ENCODE peak calls at places on chromosomes 6 and 20, in five cellular contexts. E is neural progenitor cell, V is PC-3, S is A673, N is small intestine. W is an unnamed sample.

GRCh38 chr6:64437996-64438395 is 802.4 kb downstream of the PHF3 start:
- DNase-seq in S (no peak), E (no peak), V (no peak), N (no peak), W (no peak)

GRCh38 chr6:5850848-5851255 is 155.9 kb downstream of the NRN1 start:
- DNase-seq in N (peak; percentile 27), V (no peak), E (peak; percentile 95), S (no peak), W (no peak)

GRCh38 chr6:106746660-106747059 is 117.3 kb downstream of the QRSL1 start:
- DNase-seq in S (no peak), V (peak; percentile 93), E (no peak), N (no peak), W (peak; percentile 32)

GRCh38 chr6:11142296-11143027 is 30.9 kb upstream of the ERVFRD-1 start:
- DNase-seq in E (no peak), S (no peak), N (no peak), V (peak; percentile 35), W (no peak)

GRCh38 chr20:33433465-33433864 is 10.1 kb downstream of the SNTA1 start:
- DNase-seq in V (no peak), S (no peak), E (no peak), N (no peak), W (no peak)

GRCh38 chr6:118860880-118861279 is 33.1 kb upstream of the ASF1A start:
- DNase-seq in N (no peak), V (no peak), S (no peak), E (no peak), W (no peak)

GRCh38 chr6:128239146-128239545 is 281.3 kb downstream of the PTPRK start:
- DNase-seq in N (no peak), E (no peak), S (no peak), V (no peak), W (no peak)

GRCh38 chr6:119541132-119541905 is 191.8 kb upstream of the MAN1A1 start:
- DNase-seq in E (no peak), N (peak; percentile 7), V (peak; percentile 91), S (peak; percentile 48), W (peak; percentile 32)

GRCh38 chr6:45586216-45587171 is 208.8 kb upstream of the SUPT3H start:
- DNase-seq in N (no peak), E (peak; percentile 11), S (peak; percentile 18), V (peak; percentile 79), W (peak; percentile 43)

GRCh38 chr20:50554694-50555579 is 44.8 kb downstream of the PTPN1 start:
- DNase-seq in V (no peak), N (no peak), S (no peak), E (no peak), W (no peak)

GRCh38 chr6:115643762-115644161 is 416.9 kb downstream of the FRK start:
- DNase-seq in V (peak; percentile 66), N (no peak), S (peak; percentile 4), E (no peak), W (peak; percentile 43)

GRCh38 chr6:20424679-20425078 is 23.0 kb downstream of the E2F3 start:
- DNase-seq in V (no peak), N (peak; percentile 41), S (no peak), E (no peak), W (no peak)

GRCh38 chr6:47464052-47464451 is 13.5 kb upstream of the CD2AP start:
- DNase-seq in E (no peak), N (no peak), V (peak; percentile 92), S (no peak), W (no peak)

GRCh38 chr6:166411271-166411670 is 28.5 kb upstream of the MPC1 start:
- DNase-seq in N (no peak), V (no peak), E (no peak), S (no peak), W (no peak)

GRCh38 chr6:109194770-109195169 is 99.5 kb downstream of the CEP57L1 start:
- DNase-seq in N (peak; percentile 20), E (no peak), V (no peak), S (no peak), W (no peak)

GRCh38 chr6:156791261-156791850 is 14.2 kb downstream of the ARID1B start:
- DNase-seq in V (no peak), N (peak; percentile 80), E (peak; percentile 13), S (peak; percentile 52), W (no peak)

GRCh38 chr6:37987008-37987407 is 167.5 kb downstream of the ZFAND3 start:
- DNase-seq in S (no peak), V (peak; percentile 21), N (no peak), E (no peak), W (no peak)
- H3K4me1 ChIP-seq in S (peaks cover 34% of the 10 kb centered on the region), V (peaks cover 11% of the 10 kb centered on the region), N (peaks cover 3% of the 10 kb centered on the region), E (peaks cover 30% of the 10 kb centered on the region), W (peaks cover 20% of the 10 kb centered on the region)

GRCh38 chr6:125285936-125286335 is 15.8 kb downstream of the HDDC2 start:
- DNase-seq in S (no peak), E (no peak), V (no peak), N (no peak), W (no peak)
- H3K36me3 ChIP-seq in S (peaks cover 24% of the 10 kb centered on the region), E (peaks cover 23% of the 10 kb centered on the region), V (peaks cover 11% of the 10 kb centered on the region), N (peaks cover 2% of the 10 kb centered on the region), W (peaks cover 30% of the 10 kb centered on the region)

GRCh38 chr6:52509281-52510212 is 67.3 kb downstream of the TRAM2 start:
- DNase-seq in S (peak; percentile 87), V (no peak), N (no peak), E (no peak), W (no peak)

GRCh38 chr6:52510213-52510562 is 66.7 kb downstream of the TRAM2 start:
- DNase-seq in S (peak; percentile 69), V (no peak), N (no peak), E (no peak), W (no peak)

GRCh38 chr6:52507557-52508260 is 69.2 kb downstream of the TRAM2 start:
- DNase-seq in E (no peak), V (peak; percentile 35), S (no peak), N (no peak), W (no peak)

GRCh38 chr6:52506502-52506875 is 70.4 kb downstream of the TRAM2 start:
- DNase-seq in V (no peak), N (no peak), E (no peak), S (no peak), W (no peak)

GRCh38 chr6:52508261-52508739 is 68.6 kb downstream of the TRAM2 start:
- DNase-seq in V (no peak), E (no peak), N (no peak), S (no peak), W (no peak)
- H3K4me1 ChIP-seq in V (peaks cover 40% of the 10 kb centered on the region), E (peaks cover 3% of the 10 kb centered on the region), N (no peaks in the 10 kb centered on the region), S (peaks cover 9% of the 10 kb centered on the region), W (peaks cover 25% of the 10 kb centered on the region)

GRCh38 chr20:497979-498378 is 35.6 kb upstream of the TBC1D20 start:
- DNase-seq in N (no peak), V (no peak), E (no peak), S (no peak), W (no peak)

GRCh38 chr20:496126-496696 is 33.9 kb upstream of the TBC1D20 start:
- DNase-seq in E (no peak), V (peak; percentile 16), S (no peak), N (no peak), W (no peak)
- H3K36me3 ChIP-seq in E (peaks cover 19% of the 10 kb centered on the region), V (peaks cover 83% of the 10 kb centered on the region), S (peaks cover 88% of the 10 kb centered on the region), N (peaks cover 10% of the 10 kb centered on the region), W (peaks cover 79% of the 10 kb centered on the region)